ENCODE peak calls at places on chromosomes 11 and 22, in five cellular contexts. Y is sigmoid colon, D is D341Med, A is T-helper 9 cell, T is colonic mucosa. W is an unnamed sample.
A peak's percentile ranks its signal among the peaks of the same experiment; 100 is the strongest.

GRCh38 chr11:10298342-10298741 is 4.3 kb upstream of the SBF2 start:
- DNase-seq in Y (no peak), D (no peak), A (peak; percentile 25), T (no peak), W (no peak)

GRCh38 chr22:27019827-27020226 is 362.4 kb downstream of the MIAT start:
- DNase-seq in Y (no peak), D (no peak), A (no peak), T (no peak), W (no peak)

GRCh38 chr11:27861706-27862430 is 161.6 kb upstream of the BDNF start:
- DNase-seq in Y (no peak), D (no peak), A (no peak), T (no peak), W (no peak)

GRCh38 chr11:66685276-66686099 is 7.8 kb upstream of the RBM4B start:
- DNase-seq in Y (no peak), D (no peak), A (no peak), T (no peak), W (no peak)

GRCh38 chr11:69700278-69701140 is 3.3 kb downstream of the FGF19 start:
- DNase-seq in Y (peak; percentile 59), D (peak; percentile 31), A (no peak), T (no peak), W (no peak)

GRCh38 chr11:92166335-92166734 is 58.3 kb upstream of the FAT3 start:
- DNase-seq in Y (no peak), D (no peak), A (no peak), T (no peak), W (no peak)

GRCh38 chr11:66530927-66531722 is 14.7 kb downstream of the ZDHHC24 start:
- DNase-seq in Y (no peak), D (no peak), A (no peak), T (no peak), W (no peak)

GRCh38 chr22:21567456-21568206 is at the start of gene UBE2L3:
- DNase-seq in Y (peak; percentile 88), D (peak; percentile 94), A (peak; percentile 75), T (peak; percentile 89), W (peak; percentile 78)

GRCh38 chr22:44254811-44255210 is 57.9 kb downstream of the SHISAL1 start:
- DNase-seq in Y (no peak), D (no peak), A (no peak), T (no peak), W (no peak)

W was measured in T-helper 17 cell.